ENCODE peak calls at places on chromosomes 7 and 10, in six cellular contexts. Q, K, A, E, S and R are unnamed samples.

GRCh38 chr7:23628370-23628769 is 31.2 kb downstream of the CCDC126 start:
- DNase-seq in Q (no peak), A (no peak), S (no peak), K (no peak), E (no peak), R (peak)

GRCh38 chr7:107972075-107972482 is 30.9 kb downstream of the LAMB1 start:
- DNase-seq in K (no peak), E (peak), A (no peak), S (no peak), Q (peak), R (no peak)

GRCh38 chr10:132117146-132117545 is 51.4 kb downstream of the JAKMIP3 start:
- DNase-seq in A (no peak), K (no peak), Q (no peak), E (no peak), S (no peak), R (no peak)

GRCh38 chr10:12396567-12396966 is 47.2 kb downstream of the CAMK1D start:
- DNase-seq in K (no peak), S (peak), Q (peak), A (no peak), E (no peak), R (no peak)

GRCh38 chr7:88095-88926 is 104.1 kb upstream of the FAM20C start:
- DNase-seq in K (no peak), A (no peak), E (no peak), S (peak), Q (no peak), R (peak)

GRCh38 chr10:5987747-5988146 is 10.4 kb upstream of the IL15RA start:
- DNase-seq in A (no peak), E (no peak), K (no peak), Q (no peak), S (no peak), R (no peak)

GRCh38 chr10:23121135-23121534 is 25.8 kb downstream of the MSRB2 start:
- DNase-seq in Q (no peak), E (no peak), S (no peak), A (no peak), K (no peak), R (no peak)

GRCh38 chr7:120521761-120522737 is 249.1 kb downstream of the KCND2 start:
- DNase-seq in K (no peak), S (no peak), A (no peak), E (no peak), Q (no peak), R (peak)

GRCh38 chr10:95208702-95209391 is 14.8 kb downstream of the ACSM6 start:
- DNase-seq in K (no peak), A (peak), E (peak), Q (no peak), S (no peak), R (peak)

GRCh38 chr10:33190406-33190805 is 144.1 kb downstream of the NRP1 start:
- DNase-seq in S (no peak), Q (no peak), A (no peak), E (no peak), K (no peak), R (no peak)

GRCh38 chr7:43785425-43785824 is 26.9 kb downstream of the BLVRA start:
- DNase-seq in S (no peak), A (no peak), Q (peak), K (no peak), E (peak), R (no peak)

GRCh38 chr7:117132385-117133120 is 179.3 kb downstream of the ST7 start:
- DNase-seq in S (no peak), A (no peak), K (no peak), Q (peak), E (peak), R (no peak)

GRCh38 chr7:134696261-134696660 is 49.6 kb downstream of the BPGM start:
- DNase-seq in E (no peak), Q (no peak), K (no peak), A (no peak), S (no peak), R (no peak)

GRCh38 chr10:64760371-64760770 is 1239.2 kb downstream of the REEP3 start:
- DNase-seq in K (no peak), E (peak), A (no peak), S (no peak), Q (no peak), R (no peak)

GRCh38 chr10:14658331-14659122 is 116.2 kb downstream of the FAM107B start:
- DNase-seq in Q (peak), S (no peak), A (no peak), K (no peak), E (peak), R (no peak)

GRCh38 chr7:26454180-26454579 is 162.5 kb downstream of the SNX10 start:
- DNase-seq in K (no peak), Q (no peak), A (no peak), S (no peak), E (peak), R (no peak)

GRCh38 chr7:13797545-13797944 is 191.9 kb downstream of the ETV1 start:
- DNase-seq in K (no peak), A (no peak), Q (no peak), E (no peak), S (no peak), R (peak)

GRCh38 chr7:90709501-90710465 is 113.7 kb downstream of the CDK14 start:
- DNase-seq in E (peak), K (no peak), S (no peak), Q (peak), A (no peak), R (peak)

GRCh38 chr7:105257338-105257737 is 131.4 kb downstream of the SRPK2 start:
- DNase-seq in K (no peak), S (no peak), A (no peak), E (no peak), Q (no peak), R (no peak)

GRCh38 chr7:103781409-103781808 is 208.0 kb downstream of the RELN start:
- DNase-seq in S (no peak), Q (no peak), E (no peak), K (no peak), A (no peak), R (no peak)

GRCh38 chr10:60155945-60156683 is 233.6 kb downstream of the ANK3 start:
- DNase-seq in K (no peak), Q (no peak), A (no peak), E (no peak), S (no peak), R (no peak)

DNA sequence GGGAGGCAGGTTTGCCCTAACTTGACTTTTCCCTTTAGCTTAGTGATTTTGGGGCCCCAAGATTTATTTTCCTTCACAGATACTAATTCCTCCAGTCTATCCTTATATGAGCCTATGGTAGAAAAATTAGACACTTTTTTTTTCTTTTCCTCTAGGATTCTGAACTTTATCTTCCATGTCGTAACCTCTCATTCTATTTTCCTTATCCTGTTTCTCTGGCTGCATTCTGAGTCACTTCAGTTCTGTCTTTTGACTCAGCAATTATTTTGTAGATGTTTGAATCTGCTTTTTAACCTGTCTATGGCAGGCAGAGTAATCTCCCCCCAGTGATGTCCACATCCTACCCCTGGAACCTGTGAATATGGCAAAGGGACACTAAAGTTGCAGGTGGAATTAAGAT is 7.1 kb upstream of the NOD1 start:
- DNase-seq in A (no peak), S (no peak), E (no peak), K (no peak), Q (no peak), R (no peak)
- H2BK15ac ChIP-seq in A (no peak), S (no peak), E (no peak), K (no peak), Q (no peak), R (no peak)

DNA sequence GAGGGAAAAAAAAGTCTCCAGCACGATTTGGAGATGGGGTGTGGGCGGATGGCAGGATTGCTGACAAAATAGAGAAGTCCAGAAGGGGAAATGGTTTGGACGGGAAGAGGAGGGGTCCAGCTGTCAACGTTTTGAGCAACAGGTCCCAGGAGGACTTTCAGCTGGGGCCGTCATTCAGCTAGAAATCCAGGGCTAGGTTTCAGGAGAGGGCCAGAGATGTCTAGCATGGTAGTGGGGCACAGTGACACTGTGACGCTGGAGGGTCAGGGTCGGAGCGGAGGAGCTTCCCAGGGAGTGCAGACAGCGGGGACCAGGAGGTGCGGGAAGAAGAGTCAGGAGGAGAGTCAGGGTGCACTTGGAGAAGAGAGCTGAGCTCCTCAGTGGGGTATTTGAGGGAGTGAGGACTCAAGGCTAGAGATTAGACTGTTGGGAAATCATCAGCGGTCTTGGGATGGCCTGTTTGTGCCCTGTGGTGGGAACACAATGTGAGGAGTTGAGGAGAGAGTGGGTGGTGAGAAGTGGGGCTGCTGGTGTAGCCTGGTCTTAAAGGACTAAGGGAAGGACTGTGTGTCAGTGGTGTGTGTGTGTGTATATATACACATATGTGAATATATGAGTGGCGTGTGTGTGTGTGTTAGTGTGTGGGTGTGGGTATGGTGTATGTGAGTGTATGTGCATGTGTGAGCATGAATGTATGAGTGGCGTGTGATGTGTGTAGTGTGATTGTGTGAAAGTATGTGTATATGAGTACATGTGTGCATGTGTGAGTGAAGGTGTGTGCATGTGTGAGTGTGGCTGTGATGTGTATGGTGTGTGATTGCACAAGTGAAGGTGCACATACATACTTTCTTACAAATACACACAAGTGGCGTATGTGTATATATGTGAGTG is 3.8 kb downstream of the ZYX start:
- DNase-seq in A (peak), K (no peak), E (no peak), S (no peak), Q (no peak), R (no peak)
- H3K23ac ChIP-seq in A (no peak), K (no peak), E (no peak), S (no peak), Q (peak), R (peak)

DNA sequence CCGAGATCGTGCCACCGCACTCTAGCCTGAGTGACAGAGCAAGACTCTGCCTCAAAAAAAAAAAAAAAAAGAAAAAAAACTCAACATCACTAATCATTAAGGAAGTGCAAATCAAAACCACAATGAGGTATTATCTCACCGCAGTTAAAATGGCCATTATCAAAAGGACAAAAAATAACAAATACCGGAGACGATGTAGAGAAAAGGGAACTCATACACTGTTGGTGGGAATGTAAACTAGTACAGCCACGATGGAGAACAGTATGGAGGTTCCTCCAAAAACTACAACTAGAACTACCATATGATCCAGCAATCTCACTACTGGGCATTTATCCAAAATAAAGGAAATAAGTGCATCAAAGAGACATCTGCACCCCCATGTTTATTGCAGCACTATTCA is 24.3 kb downstream of the GRK5 start:
- DNase-seq in S (no peak), E (no peak), K (no peak), Q (no peak), A (no peak), R (no peak)
- H2BK15ac ChIP-seq in S (no peak), E (no peak), K (no peak), Q (no peak), A (no peak), R (no peak)

DNA sequence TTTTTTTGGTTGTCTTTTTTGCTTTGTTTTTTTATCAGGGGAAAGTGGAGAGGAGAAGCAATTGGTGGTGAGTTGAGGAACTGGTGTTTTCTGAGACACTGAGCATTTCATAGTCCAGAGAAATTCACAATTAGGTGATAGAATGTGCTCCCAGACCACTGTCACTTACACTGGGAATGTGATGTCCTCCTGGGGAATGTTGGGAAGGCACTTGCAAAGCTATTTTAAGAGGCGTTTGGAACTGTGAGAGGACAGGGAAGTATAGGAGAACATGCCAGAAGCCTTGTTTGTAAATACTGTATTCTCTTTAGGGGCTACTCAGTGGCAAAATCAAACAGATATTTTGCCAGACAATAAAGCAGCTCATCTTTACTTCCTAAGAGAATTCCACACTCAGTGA is 16.0 kb downstream of the CHRM2 start:
- DNase-seq in A (no peak), Q (no peak), S (no peak), K (no peak), E (peak), R (peak)
- H3K23ac ChIP-seq in A (no peak), Q (peak), S (no peak), K (no peak), E (no peak), R (no peak)

GRCh38 chr7:41698726-41699125 is 4.2 kb downstream of the INHBA start:
- DNase-seq in S (no peak), K (no peak), Q (peak), E (peak), A (no peak), R (no peak)

GRCh38 chr7:41699532-41699931 is 3.4 kb downstream of the INHBA start:
- DNase-seq in Q (peak), A (no peak), K (no peak), E (peak), S (peak), R (peak)

GRCh38 chr7:41701542-41701941 is 1.3 kb downstream of the INHBA start:
- DNase-seq in Q (peak), E (peak), S (no peak), K (no peak), A (no peak), R (no peak)

GRCh38 chr7:41701068-41701467 is 1.8 kb downstream of the INHBA start:
- DNase-seq in E (no peak), S (no peak), Q (no peak), A (no peak), K (no peak), R (no peak)

DNA sequence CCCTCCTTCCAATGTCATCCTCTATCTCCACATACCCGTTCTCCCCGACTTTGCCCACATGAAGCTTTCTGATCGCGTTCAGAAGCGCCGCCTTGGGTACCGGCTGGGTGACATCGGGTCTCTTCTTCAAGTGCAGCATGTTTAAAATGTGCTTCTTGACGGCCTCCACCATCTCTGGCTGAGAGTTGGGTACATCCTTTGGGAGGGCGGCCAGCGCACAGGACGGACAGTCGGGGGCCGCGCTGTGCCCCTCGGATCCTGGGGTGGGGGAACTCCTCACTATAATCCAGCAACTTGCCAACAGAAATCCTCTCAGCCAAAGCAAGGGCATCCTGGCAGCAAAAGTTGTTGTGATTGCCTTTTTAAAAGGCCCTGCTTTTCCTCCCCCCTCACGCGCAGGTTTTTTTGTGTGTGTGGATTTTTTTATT is 2.8 kb downstream of the INHBA start:
- DNase-seq in S (peak), E (peak), K (no peak), Q (peak), A (no peak), R (no peak)
- H2BK15ac ChIP-seq in S (no peak), E (peak), K (no peak), Q (peak), A (no peak), R (no peak)

DNA sequence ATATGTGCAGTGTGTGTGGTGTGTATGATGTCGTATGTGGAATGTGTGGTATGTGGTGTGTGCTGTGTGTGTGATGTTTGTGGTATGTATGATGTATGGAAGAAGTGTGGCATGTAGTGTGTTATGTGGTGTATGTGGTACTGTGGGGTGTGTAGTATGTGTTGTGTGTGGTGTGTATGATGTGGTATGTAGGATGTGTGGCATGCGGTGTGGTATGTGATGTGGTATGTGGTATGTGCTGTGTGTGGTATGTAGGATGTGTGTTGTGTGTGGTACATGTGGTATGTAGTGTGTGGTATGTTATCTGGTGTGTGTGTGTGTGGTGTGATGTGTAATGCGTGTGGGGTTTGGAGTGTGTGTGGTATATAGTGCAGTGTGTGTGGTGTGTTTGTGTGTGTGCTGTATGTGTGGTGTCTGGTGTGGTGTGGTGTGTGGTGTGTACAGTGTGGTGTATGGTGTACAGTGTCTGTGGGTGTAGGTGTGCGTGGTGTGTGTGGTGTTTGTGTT is 129.6 kb downstream of the ATP6V0E2 start:
- DNase-seq in E (no peak), K (no peak), A (no peak), S (no peak), Q (peak), R (no peak)
- H3K23ac ChIP-seq in E (no peak), K (peak), A (peak), S (no peak), Q (no peak), R (no peak)

GRCh38 chr7:19489162-19489820 is 219.5 kb downstream of the POLR1F start:
- DNase-seq in A (no peak), S (no peak), Q (no peak), E (no peak), K (no peak), R (no peak)
- H2BK15ac ChIP-seq in A (no peak), S (no peak), Q (no peak), E (no peak), K (no peak), R (no peak)

DNA sequence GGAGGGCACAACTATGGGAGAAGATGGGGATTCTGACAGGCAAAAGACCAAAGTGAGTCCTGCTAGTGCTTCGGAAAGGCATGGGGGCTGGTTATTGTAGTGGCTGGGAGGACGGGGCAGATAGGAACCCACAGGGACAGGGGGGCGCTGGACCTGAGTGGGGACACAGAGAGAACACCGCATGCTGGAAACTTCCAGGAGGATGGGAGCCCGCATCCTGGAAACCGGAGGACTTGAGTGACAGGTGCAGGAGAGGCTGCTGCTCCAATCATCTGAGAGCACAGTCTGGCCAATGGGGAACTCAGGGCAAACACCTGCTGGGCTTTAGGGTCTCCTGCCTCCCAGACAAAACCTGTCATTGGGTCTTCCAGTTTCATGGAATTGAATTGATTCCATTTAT is 166.7 kb downstream of the ADARB2 start:
- DNase-seq in Q (no peak), K (no peak), A (peak), S (no peak), E (no peak), R (peak)
- H3K23ac ChIP-seq in Q (no peak), K (no peak), A (no peak), S (no peak), E (no peak), R (no peak)